ENCODE peak calls at places on chromosomes 11 and 22, in seven cellular contexts. One of them, this sample, is unnamed.

GRCh38 chr11:126231725-126232459 is 20.3 kb downstream of the FAM118B start:
- DNase-seq in HEK293T: no peak
- DNase-seq in NCI-H2081: no peak
- DNase-seq in GM23248: no peak
- DNase-seq in T-cell: no peak
- DNase-seq in lung: no peak
- DNase-seq in KG1: no peak
- DNase-seq in this sample: no peak

GRCh38 chr22:37604875-37605274 is 3.8 kb upstream of the GGA1 start:
- DNase-seq in lung: no peak
- DNase-seq in GM23248: no peak
- DNase-seq in HEK293T: no peak
- DNase-seq in T-cell: peak
- DNase-seq in KG1: no peak
- DNase-seq in NCI-H2081: no peak
- DNase-seq in this sample: peak

GRCh38 chr11:69965821-69966582 is 112.1 kb upstream of the ANO1 start:
- DNase-seq in KG1: no peak
- DNase-seq in GM23248: no peak
- DNase-seq in lung: no peak
- DNase-seq in T-cell: no peak
- DNase-seq in HEK293T: no peak
- DNase-seq in NCI-H2081: no peak
- DNase-seq in this sample: no peak

GRCh38 chr11:122791836-122792235 is 46.5 kb upstream of the CRTAM start:
- DNase-seq in KG1: no peak
- DNase-seq in NCI-H2081: no peak
- DNase-seq in lung: no peak
- DNase-seq in T-cell: no peak
- DNase-seq in GM23248: peak
- DNase-seq in HEK293T: no peak
- DNase-seq in this sample: no peak

GRCh38 chr11:76700177-76701100 is 29.9 kb upstream of the LRRC32 start:
- DNase-seq in KG1: peak
- DNase-seq in lung: peak
- DNase-seq in T-cell: no peak
- DNase-seq in HEK293T: no peak
- DNase-seq in NCI-H2081: no peak
- DNase-seq in GM23248: peak
- DNase-seq in this sample: no peak

GRCh38 chr11:124776865-124777645 is 15.0 kb upstream of the ESAM start:
- DNase-seq in T-cell: no peak
- DNase-seq in HEK293T: no peak
- DNase-seq in GM23248: no peak
- DNase-seq in KG1: no peak
- DNase-seq in NCI-H2081: no peak
- DNase-seq in lung: no peak
- DNase-seq in this sample: peak

GRCh38 chr11:43316451-43316850 is 4.7 kb downstream of the API5 start:
- DNase-seq in GM23248: peak
- DNase-seq in KG1: no peak
- DNase-seq in NCI-H2081: no peak
- DNase-seq in HEK293T: no peak
- DNase-seq in lung: no peak
- DNase-seq in T-cell: no peak
- DNase-seq in this sample: peak

GRCh38 chr11:87451400-87451799 is 413.7 kb downstream of the TMEM135 start:
- DNase-seq in KG1: no peak
- DNase-seq in GM23248: no peak
- DNase-seq in lung: no peak
- DNase-seq in HEK293T: no peak
- DNase-seq in NCI-H2081: no peak
- DNase-seq in T-cell: no peak
- DNase-seq in this sample: no peak

GRCh38 chr11:121741316-121741715 is 288.5 kb upstream of the SORL1-AS1 start:
- DNase-seq in HEK293T: no peak
- DNase-seq in NCI-H2081: no peak
- DNase-seq in lung: no peak
- DNase-seq in T-cell: no peak
- DNase-seq in GM23248: peak
- DNase-seq in KG1: no peak
- DNase-seq in this sample: no peak

GRCh38 chr22:29733362-29734322 is 13.8 kb downstream of the CABP7 start:
- DNase-seq in NCI-H2081: peak
- DNase-seq in lung: no peak
- DNase-seq in T-cell: no peak
- DNase-seq in KG1: peak
- DNase-seq in HEK293T: peak
- DNase-seq in GM23248: no peak
- DNase-seq in this sample: no peak

GRCh38 chr11:128898580-128899344 is 7.6 kb downstream of the KCNJ5 start:
- DNase-seq in GM23248: peak
- DNase-seq in lung: peak
- DNase-seq in T-cell: no peak
- DNase-seq in KG1: no peak
- DNase-seq in HEK293T: no peak
- DNase-seq in NCI-H2081: no peak
- DNase-seq in this sample: no peak

GRCh38 chr11:119964136-119965025 is 173.5 kb downstream of the TRIM29 start:
- DNase-seq in HEK293T: no peak
- DNase-seq in KG1: no peak
- DNase-seq in T-cell: no peak
- DNase-seq in GM23248: no peak
- DNase-seq in NCI-H2081: no peak
- DNase-seq in lung: no peak
- DNase-seq in this sample: no peak

GRCh38 chr11:827146-827860 is 416 bp upstream of the CRACR2B start:
- DNase-seq in T-cell: no peak
- DNase-seq in GM23248: no peak
- DNase-seq in NCI-H2081: no peak
- DNase-seq in KG1: no peak
- DNase-seq in lung: peak
- DNase-seq in HEK293T: no peak
- DNase-seq in this sample: no peak

GRCh38 chr11:111777094-111778046 is 11.2 kb upstream of the PPP2R1B start:
- DNase-seq in KG1: peak
- DNase-seq in GM23248: peak
- DNase-seq in lung: no peak
- DNase-seq in NCI-H2081: peak
- DNase-seq in HEK293T: peak
- DNase-seq in T-cell: no peak
- DNase-seq in this sample: peak

GRCh38 chr11:72686639-72687215 is 12.5 kb upstream of the PDE2A start:
- DNase-seq in KG1: no peak
- DNase-seq in T-cell: no peak
- DNase-seq in HEK293T: no peak
- DNase-seq in NCI-H2081: no peak
- DNase-seq in lung: no peak
- DNase-seq in GM23248: peak
- DNase-seq in this sample: no peak

GRCh38 chr11:12526789-12527188 is 147.4 kb upstream of the TEAD1 start:
- DNase-seq in NCI-H2081: no peak
- DNase-seq in T-cell: no peak
- DNase-seq in GM23248: peak
- DNase-seq in KG1: no peak
- DNase-seq in lung: no peak
- DNase-seq in HEK293T: no peak
- DNase-seq in this sample: no peak

GRCh38 chr11:110379261-110379660 is 50.5 kb upstream of the FDX1 start:
- DNase-seq in NCI-H2081: no peak
- DNase-seq in lung: no peak
- DNase-seq in GM23248: no peak
- DNase-seq in T-cell: no peak
- DNase-seq in HEK293T: no peak
- DNase-seq in KG1: no peak
- DNase-seq in this sample: no peak

GRCh38 chr11:69398529-69399492 is 82.7 kb upstream of the LINC01488 start:
- DNase-seq in HEK293T: no peak
- DNase-seq in T-cell: no peak
- DNase-seq in NCI-H2081: no peak
- DNase-seq in GM23248: peak
- DNase-seq in KG1: no peak
- DNase-seq in lung: no peak
- DNase-seq in this sample: no peak

GRCh38 chr11:114785820-114786219 is 107.5 kb downstream of the NXPE2 start:
- DNase-seq in GM23248: no peak
- DNase-seq in KG1: no peak
- DNase-seq in T-cell: no peak
- DNase-seq in lung: no peak
- DNase-seq in HEK293T: no peak
- DNase-seq in NCI-H2081: peak
- DNase-seq in this sample: no peak

GRCh38 chr11:64078294-64078693 is 42.6 kb downstream of the FLRT1 start:
- DNase-seq in HEK293T: no peak
- DNase-seq in KG1: no peak
- DNase-seq in NCI-H2081: peak
- DNase-seq in GM23248: no peak
- DNase-seq in lung: no peak
- DNase-seq in T-cell: no peak
- DNase-seq in this sample: no peak

GRCh38 chr11:83655996-83656395 is 369.8 kb upstream of the CCDC90B start:
- DNase-seq in T-cell: no peak
- DNase-seq in KG1: no peak
- DNase-seq in lung: no peak
- DNase-seq in GM23248: peak
- DNase-seq in HEK293T: no peak
- DNase-seq in NCI-H2081: no peak
- DNase-seq in this sample: no peak

GRCh38 chr11:120168960-120169681 is 31.2 kb upstream of the TRIM29 start:
- DNase-seq in GM23248: peak
- DNase-seq in KG1: peak
- DNase-seq in T-cell: peak
- DNase-seq in NCI-H2081: peak
- DNase-seq in lung: peak
- DNase-seq in HEK293T: peak
- DNase-seq in this sample: peak

GRCh38 chr22:44181033-44181911 is 547 bp downstream of the PARVG start:
- DNase-seq in KG1: peak
- DNase-seq in GM23248: no peak
- DNase-seq in lung: no peak
- DNase-seq in HEK293T: no peak
- DNase-seq in T-cell: peak
- DNase-seq in NCI-H2081: no peak
- DNase-seq in this sample: peak